ENCODE peak calls at places on chromosomes 2 and 18, in ten cellular contexts. Q is astrocyte, E is psoas muscle, N is GM13977, J is HFF-Myc, O is heart right ventricle, Z is brain microvascular endothelial cell, S is dorsolateral prefrontal cortex, K is IMR-90, X is endothelial cell. V is an unnamed sample.
A peak's percentile ranks its signal among the peaks of the same experiment; 100 is the strongest.

GRCh38 chr2:65227035-65227470 is 578 bp upstream of the ACTR2 start:
- DNase-seq in Q (peak; percentile 16), E (peak; percentile 31), N (no peak), J (no peak), O (no peak), Z (no peak), S (no peak), K (no peak), X (no peak), V (no peak)

GRCh38 chr18:500230-500555 is 308 bp downstream of the COLEC12 start:
- DNase-seq in Q (no peak), E (peak; percentile 33), N (no peak), J (no peak), O (no peak), Z (no peak), S (no peak), K (no peak), X (peak; percentile 45), V (no peak)

GRCh38 chr18:48806551-48807261 is 144.1 kb downstream of the SMAD7 start:
- DNase-seq in Q (peak; percentile 38), E (no peak), N (no peak), J (no peak), O (peak; percentile 46), Z (no peak), S (no peak), K (no peak), X (no peak), V (no peak)

GRCh38 chr2:33451214-33451613 is 25.2 kb upstream of the RASGRP3 start:
- DNase-seq in Q (no peak), E (no peak), N (no peak), J (no peak), O (no peak), Z (no peak), S (no peak), K (no peak), X (no peak), V (no peak)

GRCh38 chr2:23791030-23791429 is 135.9 kb downstream of the ATAD2B start:
- DNase-seq in Q (peak; percentile 78), E (no peak), N (no peak), J (peak; percentile 5), O (no peak), Z (peak; percentile 21), S (no peak), K (peak; percentile 91), X (no peak), V (no peak)

GRCh38 chr2:186544255-186544675 is 45.6 kb upstream of the ITGAV start:
- DNase-seq in Q (peak; percentile 92), E (no peak), N (no peak), J (peak; percentile 77), O (no peak), Z (peak; percentile 84), S (no peak), K (peak; percentile 93), X (no peak), V (no peak)

GRCh38 chr18:62663731-62664336 is 51.5 kb upstream of the PHLPP1 start:
- DNase-seq in Q (peak; percentile 69), E (no peak), N (peak; percentile 66), J (no peak), O (no peak), Z (peak; percentile 75), S (no peak), K (peak; percentile 10), X (no peak), V (peak; percentile 71)

GRCh38 chr18:74139414-74139813 is 8.2 kb downstream of the FBXO15 start:
- DNase-seq in Q (no peak), E (no peak), N (no peak), J (no peak), O (no peak), Z (no peak), S (no peak), K (peak; percentile 23), X (no peak), V (no peak)

GRCh38 chr2:168717790-168718502 is 84.5 kb upstream of the NOSTRIN start:
- DNase-seq in Q (peak; percentile 52), E (no peak), N (no peak), J (no peak), O (no peak), Z (no peak), S (no peak), K (no peak), X (no peak), V (no peak)

GRCh38 chr2:84899681-84900080 is 5.8 kb upstream of the TMSB10 start:
- DNase-seq in Q (no peak), E (no peak), N (no peak), J (no peak), O (no peak), Z (no peak), S (no peak), K (no peak), X (no peak), V (no peak)

GRCh38 chr2:216490061-216490460 is 8.6 kb upstream of the RPL37A start:
- DNase-seq in Q (peak; percentile 74), E (no peak), N (no peak), J (no peak), O (no peak), Z (no peak), S (no peak), K (peak; percentile 80), X (no peak), V (no peak)

GRCh38 chr2:22035333-22035964 is 911.7 kb downstream of the TDRD15 start:
- DNase-seq in Q (no peak), E (no peak), N (no peak), J (no peak), O (peak; percentile 12), Z (no peak), S (no peak), K (no peak), X (no peak), V (no peak)

GRCh38 chr18:29271496-29271895 is 1094.6 kb upstream of the CDH2 start:
- DNase-seq in Q (peak; percentile 46), E (no peak), N (no peak), J (no peak), O (no peak), Z (peak; percentile 0), S (no peak), K (peak; percentile 43), X (no peak), V (no peak)

GRCh38 chr2:161426788-161427412 is 10.8 kb downstream of the TBR1 start:
- DNase-seq in Q (no peak), E (no peak), N (peak; percentile 28), J (no peak), O (no peak), Z (no peak), S (no peak), K (peak; percentile 43), X (peak; percentile 38), V (no peak)

GRCh38 chr2:239678186-239678490 is 277.3 kb upstream of the HDAC4 start:
- DNase-seq in Q (no peak), E (no peak), N (no peak), J (no peak), O (no peak), Z (no peak), S (no peak), K (no peak), X (no peak), V (no peak)

GRCh38 chr2:85582467-85582866 is 1.8 kb upstream of the VAMP5 start:
- DNase-seq in Q (no peak), E (no peak), N (no peak), J (no peak), O (no peak), Z (no peak), S (no peak), K (no peak), X (no peak), V (no peak)

GRCh38 chr2:172488556-172488955 is 61.2 kb downstream of the ITGA6 start:
- DNase-seq in Q (no peak), E (no peak), N (no peak), J (no peak), O (no peak), Z (no peak), S (no peak), K (no peak), X (no peak), V (no peak)
- TF ChIP-seq CTCF in Q (no peak), E (no peak), N (no peak), J (no peak), O (no peak), Z (no peak), S (no peak), K (no peak), X (no peak), V (no peak)

DNA sequence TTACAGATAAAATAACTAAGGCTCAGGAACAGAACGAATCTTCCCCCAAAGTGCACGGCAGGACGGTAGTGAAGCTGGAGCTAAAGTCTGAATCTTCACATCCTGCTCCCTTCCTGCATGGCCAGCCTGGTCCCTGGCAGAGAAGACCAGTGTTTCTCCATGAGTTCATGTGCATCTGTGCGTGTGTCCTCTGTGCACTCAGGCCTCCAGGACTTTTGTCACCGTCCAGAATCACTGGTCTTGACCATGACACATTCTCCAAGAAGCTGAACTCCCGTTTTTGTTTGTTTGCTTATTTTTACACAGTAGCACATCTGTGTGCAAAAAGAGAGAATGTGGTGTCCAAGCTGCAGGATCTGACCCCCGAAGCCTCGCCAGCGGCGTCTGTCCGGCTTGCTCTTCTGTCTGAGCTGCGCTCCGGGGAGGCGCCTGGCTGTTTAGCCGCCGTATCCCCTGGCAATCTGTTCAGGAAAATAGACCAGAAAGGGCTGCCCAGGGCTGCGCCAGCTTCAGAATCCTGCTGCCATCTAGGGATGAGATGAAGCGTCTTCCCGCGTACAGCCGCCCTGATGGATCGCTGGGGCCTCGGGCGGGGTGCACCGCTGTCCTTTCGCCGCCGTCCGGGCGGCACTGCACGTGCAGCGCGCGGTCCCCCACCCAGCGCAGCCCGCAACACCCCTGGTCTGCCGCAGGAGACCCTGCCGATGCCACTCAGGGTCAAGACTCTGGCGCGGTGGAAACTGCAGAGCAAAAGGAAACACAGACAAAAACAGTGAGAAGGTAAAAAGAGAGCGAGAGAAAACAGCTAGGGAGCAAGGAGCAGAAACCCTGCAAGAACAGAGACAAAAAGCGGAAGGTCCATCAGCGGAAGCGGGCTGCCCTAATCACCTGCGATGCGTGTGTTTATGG is 2113.6 kb upstream of the PIK3C3 start:
- DNase-seq in Q (peak; percentile 54), E (peak; percentile 23), N (no peak), J (peak; percentile 20), O (peak; percentile 20), Z (peak; percentile 86), S (peak; percentile 84), K (peak; percentile 50), X (peak; percentile 62), V (peak; percentile 3)
- TF ChIP-seq CTCF in Q (peak; percentile 22), E (no peak), N (no peak), J (peak; percentile 28), O (peak; percentile 18), Z (peak; percentile 72), S (peak; percentile 55), K (peak; percentile 47), X (no peak), V (no peak)

DNA sequence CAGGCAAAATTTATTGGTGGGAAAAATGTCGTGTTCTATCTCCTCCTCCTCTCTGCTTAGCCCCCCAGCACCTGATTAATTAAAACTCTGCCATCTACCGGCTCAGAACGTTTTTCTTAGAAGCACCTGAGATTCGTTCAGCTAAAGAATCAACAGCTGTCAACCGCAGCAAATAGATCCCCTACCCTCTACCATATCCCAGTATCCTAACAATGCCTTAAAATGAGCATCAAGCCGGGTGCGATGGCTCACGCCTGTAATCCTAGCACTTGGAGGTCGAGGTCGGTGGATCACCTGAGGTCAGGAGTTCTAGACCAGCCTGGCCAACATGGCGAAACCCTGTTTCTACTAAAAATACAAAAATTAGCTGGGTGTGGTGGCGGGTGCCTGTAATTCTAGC is 165.4 kb downstream of the FMNL2 start:
- DNase-seq in Q (no peak), E (no peak), N (no peak), J (no peak), O (no peak), Z (no peak), S (no peak), K (no peak), X (no peak), V (no peak)
- TF ChIP-seq CTCF in Q (no peak), E (no peak), N (no peak), J (no peak), O (no peak), Z (no peak), S (no peak), K (no peak), X (no peak), V (no peak)

GRCh38 chr2:177906041-177906718 is 166.4 kb downstream of the PDE11A start:
- DNase-seq in Q (peak; percentile 19), E (peak; percentile 43), N (peak; percentile 48), J (peak; percentile 42), O (peak; percentile 32), Z (peak; percentile 31), S (no peak), K (peak; percentile 47), X (peak; percentile 82), V (peak; percentile 54)
- TF ChIP-seq CTCF in Q (peak; percentile 78), E (peak; percentile 59), N (peak; percentile 96), J (peak; percentile 96), O (peak; percentile 68), Z (peak; percentile 97), S (peak; percentile 75), K (peak; percentile 71), X (peak; percentile 90), V (peak; percentile 88)

V was measured in GM13976.